ENCODE peak calls at places on chromosomes 12 and 14, in four cellular contexts. S is stomach, L is body of pancreas, V is adrenal gland. M is an unnamed sample.

GRCh38 chr14:95303552-95303951 is 16.2 kb downstream of the CLMN start:
- DNase-seq in S (no peak), L (no peak), V (no peak), M (no peak)

GRCh38 chr14:50260072-50260471 is 28.7 kb upstream of the SOS2 start:
- DNase-seq in S (no peak), V (no peak), L (no peak), M (no peak)

GRCh38 chr12:92661269-92661668 is 41.5 kb upstream of the PLEKHG7 start:
- DNase-seq in V (no peak), S (no peak), L (no peak), M (no peak)

GRCh38 chr12:57240926-57241555 is 9.9 kb downstream of the STAC3 start:
- DNase-seq in S (no peak), V (no peak), L (no peak), M (no peak)

GRCh38 chr14:100160534-100160916 is 1.1 kb upstream of the DEGS2 start:
- DNase-seq in S (no peak), V (no peak), L (no peak), M (no peak)

GRCh38 chr12:57027011-57027804 is 10.9 kb upstream of the TAC3 start:
- DNase-seq in L (no peak), V (no peak), S (no peak), M (no peak)

GRCh38 chr14:90569606-90570462 is 173.0 kb downstream of the CALM1 start:
- DNase-seq in V (no peak), S (no peak), L (no peak), M (no peak)

GRCh38 chr12:57106021-57106708 is 5.0 kb downstream of the STAT6 start:
- DNase-seq in L (no peak), V (no peak), S (peak; percentile 20), M (peak; percentile 78)

GRCh38 chr12:28191018-28191595 is 851 bp downstream of the CCDC91 start:
- DNase-seq in V (no peak), S (no peak), L (no peak), M (peak; percentile 94)

GRCh38 chr12:113482334-113482733 is 10.7 kb upstream of the LHX5 start:
- DNase-seq in S (no peak), L (no peak), V (no peak), M (no peak)

GRCh38 chr12:93085383-93086287 is 156.5 kb upstream of the EEA1 start:
- DNase-seq in L (no peak), S (no peak), V (no peak), M (no peak)

GRCh38 chr14:104496095-104496494 is 83.5 kb upstream of the C14orf180 start:
- DNase-seq in V (peak; percentile 4), S (no peak), L (no peak), M (no peak)

GRCh38 chr14:87615822-87616679 is 376.9 kb downstream of the GALC start:
- DNase-seq in L (peak; percentile 78), S (peak; percentile 70), V (peak; percentile 52), M (no peak)

GRCh38 chr12:71725011-71725410 is 29.7 kb upstream of the RAB21 start:
- DNase-seq in S (no peak), V (no peak), L (no peak), M (no peak)

GRCh38 chr12:50275545-50275944 is 7.8 kb downstream of the LIMA1 start:
- DNase-seq in L (peak; percentile 20), S (peak; percentile 59), V (peak; percentile 59), M (no peak)

GRCh38 chr12:50276912-50277671 is 6.2 kb downstream of the LIMA1 start:
- DNase-seq in L (no peak), S (no peak), V (no peak), M (no peak)

GRCh38 chr12:50276068-50276467 is 7.3 kb downstream of the LIMA1 start:
- DNase-seq in L (no peak), S (no peak), V (peak; percentile 46), M (no peak)

GRCh38 chr12:50268482-50268881 is 14.8 kb downstream of the LIMA1 start:
- DNase-seq in S (no peak), L (no peak), V (no peak), M (no peak)

GRCh38 chr12:50271724-50272247 is 11.5 kb downstream of the LIMA1 start:
- DNase-seq in V (no peak), L (no peak), S (no peak), M (no peak)
- H3K27ac ChIP-seq in V (peak overlapping the region; percentile 87), L (peak overlapping the region; percentile 29), S (peak overlapping the region; percentile 80), M (peak overlapping the region; percentile 71)

GRCh38 chr14:71474291-71474690 is 457.9 kb upstream of the RGS6 start:
- DNase-seq in V (no peak), S (no peak), L (no peak), M (no peak)
- TF ChIP-seq POLR2A in V (no peak), S (no peak), L (no peak), M (no peak)

GRCh38 chr12:104747330-104747729 is 210.8 kb downstream of the SLC41A2 start:
- DNase-seq in S (no peak), L (no peak), V (no peak), M (no peak)
- H3K27ac ChIP-seq in S (no peak overlapping the region), L (no peak overlapping the region), V (no peak overlapping the region), M (no peak overlapping the region)

DNA sequence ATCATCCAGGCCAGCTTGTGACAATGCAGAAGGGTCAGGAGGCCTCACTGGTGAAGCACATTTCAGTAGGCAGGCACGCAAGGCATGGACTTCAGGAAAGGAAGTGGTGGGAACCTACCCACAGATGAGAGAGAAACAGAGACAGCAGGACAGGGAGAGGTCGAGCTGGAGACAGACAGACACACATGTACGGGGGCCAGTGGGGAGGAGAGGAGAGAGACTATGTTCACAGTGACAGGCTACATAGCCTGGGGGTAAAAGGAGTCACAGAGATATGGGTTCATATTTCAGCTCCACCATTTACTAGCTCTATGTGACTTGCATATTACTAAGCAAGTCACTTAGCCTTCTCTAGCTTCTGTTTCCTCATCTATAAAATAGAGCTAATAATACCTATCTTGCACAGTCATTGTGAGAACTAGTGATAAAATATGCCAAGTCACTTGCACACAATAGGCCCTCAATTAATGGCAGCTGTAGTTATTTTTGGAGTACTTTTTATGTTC is 91.1 kb upstream of the FUT8 start:
- DNase-seq in L (no peak), S (no peak), V (no peak), M (no peak)
- TF ChIP-seq POLR2A in L (no peak), S (no peak), V (no peak), M (no peak)

GRCh38 chr12:7542813-7543212 is 39.2 kb upstream of the CD163 start:
- DNase-seq in V (no peak), S (no peak), L (no peak), M (no peak)
- H3K27ac ChIP-seq in V (peak overlapping the region; percentile 12), S (no peak overlapping the region), L (no peak overlapping the region), M (no peak overlapping the region)

GRCh38 chr12:101697197-101697929 is at the start of gene CHPT1:
- DNase-seq in L (peak; percentile 87), S (peak; percentile 82), V (peak; percentile 86), M (no peak)

GRCh38 chr12:101696477-101697196 is 803 bp upstream of the CHPT1 start:
- DNase-seq in L (peak; percentile 53), S (peak; percentile 32), V (peak; percentile 76), M (no peak)

GRCh38 chr12:101698782-101699347 is 1.4 kb downstream of the CHPT1 start:
- DNase-seq in V (no peak), L (peak; percentile 13), S (no peak), M (no peak)

GRCh38 chr12:101700299-101700820 is 2.9 kb downstream of the CHPT1 start:
- DNase-seq in S (no peak), V (no peak), L (no peak), M (no peak)

DNA sequence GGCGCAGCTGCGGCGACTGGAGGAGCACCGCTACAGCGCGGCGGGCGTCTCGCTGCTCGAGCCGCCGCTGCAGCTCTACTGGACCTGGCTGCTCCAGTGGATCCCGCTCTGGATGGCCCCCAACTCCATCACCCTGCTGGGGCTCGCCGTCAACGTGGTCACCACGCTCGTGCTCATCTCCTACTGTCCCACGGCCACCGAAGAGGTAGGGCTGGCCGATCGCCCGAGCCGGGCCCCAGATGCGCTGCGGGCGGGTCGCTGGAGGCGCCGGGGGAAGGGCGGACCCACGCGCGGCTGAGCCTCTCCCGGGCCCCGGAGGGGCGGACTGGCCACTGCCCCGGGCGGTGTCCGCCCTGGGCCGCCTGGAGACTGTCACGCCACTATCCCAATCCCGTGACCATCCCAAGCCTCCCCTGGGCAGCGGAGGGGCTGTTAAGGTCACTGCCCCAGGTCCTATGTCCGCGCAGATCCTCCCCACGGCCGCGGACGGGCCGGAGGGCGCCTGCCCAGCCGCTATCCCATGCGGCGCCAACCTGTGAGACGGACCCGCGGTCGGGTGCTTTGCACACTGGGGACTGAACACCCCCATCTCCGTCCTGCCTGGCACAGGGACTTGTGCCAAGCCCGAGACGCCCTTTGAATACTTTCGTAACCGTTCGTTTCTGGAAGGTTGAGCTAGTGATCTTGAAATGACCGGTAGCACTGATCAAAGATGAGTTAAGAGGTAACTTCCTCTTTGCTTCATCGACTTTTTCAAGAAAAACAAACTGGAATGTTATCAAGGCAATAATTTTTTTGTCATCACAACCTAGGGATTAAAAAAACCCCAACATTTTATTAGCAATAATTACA is 716 bp downstream of the CHPT1 start:
- DNase-seq in S (peak; percentile 64), L (peak; percentile 71), V (peak; percentile 74), M (no peak)
- TF ChIP-seq POLR2A in S (no peak), L (no peak), V (peak; percentile 72), M (no peak)

DNA sequence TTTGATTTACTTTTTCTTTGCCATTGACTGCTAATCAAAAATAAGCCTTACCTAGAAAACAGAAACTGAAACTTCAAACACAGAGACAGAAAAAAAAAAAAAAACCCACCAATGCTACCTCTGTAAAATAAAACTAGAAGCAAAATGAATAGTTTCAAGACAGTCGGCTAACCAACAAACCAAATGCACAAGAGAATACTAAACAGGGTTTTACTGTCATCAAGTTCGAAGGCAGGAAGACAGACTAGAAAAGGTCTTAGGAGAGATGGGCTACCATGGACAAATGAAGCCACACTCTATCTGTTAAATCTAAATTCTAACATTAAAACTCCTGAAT is 59.5 kb downstream of the SEL1L start:
- DNase-seq in L (no peak), S (no peak), V (no peak), M (no peak)
- H3K27ac ChIP-seq in L (no peak overlapping the region), S (peak overlapping the region; percentile 25), V (no peak overlapping the region), M (no peak overlapping the region)

M was measured in vagina.